ENCODE peak calls at places on chromosomes 5 and 9, in six cellular contexts. One of them, this sample, is unnamed.

GRCh38 chr9:72843525-72844439 is 109.1 kb downstream of the ALDH1A1 start:
- DNase-seq in HepG2: peak; percentile 74
- DNase-seq in HCT116: no peak
- DNase-seq in K562: no peak
- DNase-seq in GM12878: no peak
- DNase-seq in H1: no peak
- DNase-seq in this sample: no peak

GRCh38 chr5:179278119-179278518 is 67.1 kb downstream of the ADAMTS2 start:
- DNase-seq in GM12878: no peak
- DNase-seq in K562: no peak
- DNase-seq in H1: no peak
- DNase-seq in HCT116: no peak
- DNase-seq in HepG2: no peak
- DNase-seq in this sample: no peak

GRCh38 chr9:32251539-32251938 is 132.9 kb upstream of the ACO1 start:
- DNase-seq in HCT116: peak; percentile 24
- DNase-seq in K562: peak; percentile 54
- DNase-seq in GM12878: peak; percentile 13
- DNase-seq in HepG2: peak; percentile 80
- DNase-seq in H1: peak; percentile 33
- DNase-seq in this sample: peak; percentile 81

GRCh38 chr9:98367923-98368322 is 112.5 kb upstream of the TBC1D2 start:
- DNase-seq in GM12878: no peak
- DNase-seq in HepG2: no peak
- DNase-seq in K562: peak; percentile 50
- DNase-seq in H1: no peak
- DNase-seq in HCT116: no peak
- DNase-seq in this sample: no peak

GRCh38 chr5:79547429-79547822 is 33.5 kb upstream of the HOMER1 start:
- DNase-seq in H1: no peak
- DNase-seq in GM12878: no peak
- DNase-seq in HCT116: no peak
- DNase-seq in HepG2: peak; percentile 36
- DNase-seq in K562: no peak
- DNase-seq in this sample: no peak

GRCh38 chr9:89154651-89155336 is 23.8 kb downstream of the SHC3 start:
- DNase-seq in GM12878: no peak
- DNase-seq in K562: no peak
- DNase-seq in HepG2: no peak
- DNase-seq in HCT116: peak; percentile 51
- DNase-seq in H1: no peak
- DNase-seq in this sample: no peak

GRCh38 chr9:115921301-115921700 is 232.3 kb upstream of the PAPPA start:
- DNase-seq in H1: no peak
- DNase-seq in K562: no peak
- DNase-seq in GM12878: no peak
- DNase-seq in HCT116: no peak
- DNase-seq in HepG2: no peak
- DNase-seq in this sample: no peak

GRCh38 chr9:121819511-121820231 is 168.2 kb downstream of the DAB2IP start:
- DNase-seq in HepG2: no peak
- DNase-seq in K562: no peak
- DNase-seq in H1: peak; percentile 25
- DNase-seq in GM12878: no peak
- DNase-seq in HCT116: no peak
- DNase-seq in this sample: no peak

GRCh38 chr9:2655411-2655901 is 33.9 kb downstream of the VLDLR start:
- DNase-seq in K562: no peak
- DNase-seq in GM12878: no peak
- DNase-seq in HepG2: no peak
- DNase-seq in H1: no peak
- DNase-seq in HCT116: no peak
- DNase-seq in this sample: peak; percentile 3

GRCh38 chr9:134323741-134324358 is 2.4 kb upstream of the RXRA start:
- DNase-seq in H1: no peak
- DNase-seq in GM12878: no peak
- DNase-seq in HepG2: peak; percentile 61
- DNase-seq in HCT116: peak; percentile 51
- DNase-seq in K562: peak; percentile 56
- DNase-seq in this sample: peak; percentile 57

GRCh38 chr5:111551569-111552275 is 39.4 kb upstream of the STARD4 start:
- DNase-seq in K562: no peak
- DNase-seq in H1: no peak
- DNase-seq in HepG2: no peak
- DNase-seq in GM12878: no peak
- DNase-seq in HCT116: no peak
- DNase-seq in this sample: no peak

GRCh38 chr5:79720096-79720495 is 30.5 kb downstream of the CMYA5 start:
- DNase-seq in GM12878: no peak
- DNase-seq in K562: no peak
- DNase-seq in HCT116: no peak
- DNase-seq in H1: no peak
- DNase-seq in HepG2: no peak
- DNase-seq in this sample: no peak

GRCh38 chr9:135067091-135067710 is 20.3 kb upstream of the OLFM1 start:
- DNase-seq in H1: no peak
- DNase-seq in HepG2: no peak
- DNase-seq in HCT116: no peak
- DNase-seq in GM12878: no peak
- DNase-seq in K562: no peak
- DNase-seq in this sample: no peak

GRCh38 chr5:126253406-126253805 is 169.8 kb upstream of the GRAMD2B start:
- DNase-seq in H1: no peak
- DNase-seq in HCT116: no peak
- DNase-seq in K562: no peak
- DNase-seq in HepG2: no peak
- DNase-seq in GM12878: no peak
- DNase-seq in this sample: no peak

GRCh38 chr5:143118222-143118621 is 285.3 kb downstream of the NR3C1 start:
- DNase-seq in H1: no peak
- DNase-seq in HepG2: no peak
- DNase-seq in GM12878: no peak
- DNase-seq in K562: no peak
- DNase-seq in HCT116: no peak
- DNase-seq in this sample: no peak

GRCh38 chr5:138110266-138110963 is 26.6 kb downstream of the WNT8A start:
- DNase-seq in GM12878: no peak
- DNase-seq in K562: no peak
- DNase-seq in HCT116: no peak
- DNase-seq in H1: no peak
- DNase-seq in HepG2: no peak
- DNase-seq in this sample: no peak

GRCh38 chr5:364497-364896 is 43.0 kb downstream of the AHRR start:
- DNase-seq in HCT116: no peak
- DNase-seq in H1: no peak
- DNase-seq in HepG2: no peak
- DNase-seq in GM12878: no peak
- DNase-seq in K562: no peak
- DNase-seq in this sample: no peak

GRCh38 chr5:362978-363765 is 41.7 kb downstream of the AHRR start:
- DNase-seq in H1: no peak
- DNase-seq in GM12878: no peak
- DNase-seq in K562: no peak
- DNase-seq in HCT116: no peak
- DNase-seq in HepG2: no peak
- DNase-seq in this sample: no peak

GRCh38 chr5:362189-362588 is 40.7 kb downstream of the AHRR start:
- DNase-seq in GM12878: no peak
- DNase-seq in HepG2: no peak
- DNase-seq in HCT116: no peak
- DNase-seq in K562: no peak
- DNase-seq in H1: no peak
- DNase-seq in this sample: no peak

GRCh38 chr5:359301-359897 is 37.9 kb downstream of the AHRR start:
- DNase-seq in HepG2: no peak
- DNase-seq in K562: no peak
- DNase-seq in HCT116: no peak
- DNase-seq in H1: no peak
- DNase-seq in GM12878: no peak
- DNase-seq in this sample: no peak

DNA sequence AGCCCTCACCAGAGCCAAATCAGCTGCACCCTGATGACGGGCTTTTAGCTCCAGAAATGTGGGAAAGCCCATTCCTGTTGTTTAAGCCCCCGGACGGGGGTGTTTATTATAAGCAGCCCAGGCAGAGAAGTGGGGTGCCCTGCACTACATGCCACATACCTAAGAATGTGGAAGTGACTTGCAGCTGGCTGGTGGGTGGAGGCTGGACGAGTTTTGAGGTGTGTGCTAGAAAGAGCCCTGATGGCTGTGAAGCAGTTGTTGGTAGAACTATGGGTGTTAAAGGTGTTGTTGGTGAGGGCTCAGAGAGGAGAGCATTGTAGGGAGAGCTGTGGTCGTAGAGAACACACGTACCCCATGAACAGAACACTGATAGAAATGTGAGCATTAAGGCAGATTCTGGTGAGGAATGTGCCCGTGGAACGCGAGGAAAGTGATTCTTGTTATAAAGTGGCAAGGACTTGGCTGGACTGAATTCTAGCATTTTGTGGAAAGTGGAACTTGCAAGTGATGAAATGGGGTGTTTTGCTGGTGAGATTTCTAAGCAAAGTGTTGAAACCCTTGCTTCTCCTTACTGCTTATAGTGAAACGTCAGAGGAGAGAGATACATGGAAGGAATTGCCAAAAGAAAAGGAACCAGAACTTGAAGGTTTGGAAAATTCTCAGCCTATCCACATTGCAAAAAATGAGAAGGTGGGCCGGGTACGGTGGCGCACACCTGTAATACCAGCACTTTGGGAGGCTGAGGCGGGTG is 38.9 kb downstream of the AHRR start:
- DNase-seq in HepG2: no peak
- DNase-seq in HCT116: no peak
- DNase-seq in H1: no peak
- DNase-seq in K562: no peak
- DNase-seq in GM12878: no peak
- DNase-seq in this sample: no peak
- TF ChIP-seq JUND in HepG2: no peak
- TF ChIP-seq JUND in HCT116: no peak
- TF ChIP-seq JUND in H1: no peak
- TF ChIP-seq JUND in K562: no peak
- TF ChIP-seq JUND in GM12878: no peak
- TF ChIP-seq JUND in this sample: no peak

GRCh38 chr9:70610287-70610644 is 195.8 kb upstream of the KLF9 start:
- DNase-seq in K562: no peak
- DNase-seq in HepG2: no peak
- DNase-seq in GM12878: no peak
- DNase-seq in HCT116: no peak
- DNase-seq in H1: no peak
- DNase-seq in this sample: no peak

GRCh38 chr9:70607329-70607728 is 192.9 kb upstream of the KLF9 start:
- DNase-seq in HepG2: no peak
- DNase-seq in HCT116: no peak
- DNase-seq in K562: no peak
- DNase-seq in GM12878: no peak
- DNase-seq in H1: no peak
- DNase-seq in this sample: peak; percentile 65

GRCh38 chr9:70613024-70613768 is 198.7 kb upstream of the KLF9 start:
- DNase-seq in K562: no peak
- DNase-seq in HCT116: no peak
- DNase-seq in H1: no peak
- DNase-seq in GM12878: no peak
- DNase-seq in HepG2: no peak
- DNase-seq in this sample: no peak

GRCh38 chr9:70607926-70608325 is 193.5 kb upstream of the KLF9 start:
- DNase-seq in GM12878: no peak
- DNase-seq in H1: no peak
- DNase-seq in HCT116: no peak
- DNase-seq in HepG2: no peak
- DNase-seq in K562: peak; percentile 35
- DNase-seq in this sample: no peak

GRCh38 chr9:70609542-70610286 is 195.3 kb upstream of the KLF9 start:
- DNase-seq in H1: no peak
- DNase-seq in HCT116: no peak
- DNase-seq in GM12878: no peak
- DNase-seq in K562: no peak
- DNase-seq in HepG2: no peak
- DNase-seq in this sample: no peak
- TF ChIP-seq JUND in H1: no peak
- TF ChIP-seq JUND in HCT116: no peak
- TF ChIP-seq JUND in GM12878: no peak
- TF ChIP-seq JUND in K562: no peak
- TF ChIP-seq JUND in HepG2: no peak
- TF ChIP-seq JUND in this sample: no peak

GRCh38 chr9:101706261-101706798 is 32.1 kb downstream of the GRIN3A start:
- DNase-seq in GM12878: no peak
- DNase-seq in HepG2: no peak
- DNase-seq in K562: no peak
- DNase-seq in H1: no peak
- DNase-seq in HCT116: no peak
- DNase-seq in this sample: no peak
- TF ChIP-seq JUND in GM12878: no peak
- TF ChIP-seq JUND in HepG2: no peak
- TF ChIP-seq JUND in K562: no peak
- TF ChIP-seq JUND in H1: no peak
- TF ChIP-seq JUND in HCT116: no peak
- TF ChIP-seq JUND in this sample: no peak

GRCh38 chr9:126705767-126706697 is 92.3 kb downstream of the LMX1B start:
- DNase-seq in H1: peak; percentile 54
- DNase-seq in GM12878: no peak
- DNase-seq in HepG2: peak; percentile 35
- DNase-seq in K562: peak; percentile 75
- DNase-seq in HCT116: peak; percentile 40
- DNase-seq in this sample: peak; percentile 81
- TF ChIP-seq JUND in H1: no peak
- TF ChIP-seq JUND in GM12878: no peak
- TF ChIP-seq JUND in HepG2: no peak
- TF ChIP-seq JUND in K562: no peak
- TF ChIP-seq JUND in HCT116: no peak
- TF ChIP-seq JUND in this sample: no peak

DNA sequence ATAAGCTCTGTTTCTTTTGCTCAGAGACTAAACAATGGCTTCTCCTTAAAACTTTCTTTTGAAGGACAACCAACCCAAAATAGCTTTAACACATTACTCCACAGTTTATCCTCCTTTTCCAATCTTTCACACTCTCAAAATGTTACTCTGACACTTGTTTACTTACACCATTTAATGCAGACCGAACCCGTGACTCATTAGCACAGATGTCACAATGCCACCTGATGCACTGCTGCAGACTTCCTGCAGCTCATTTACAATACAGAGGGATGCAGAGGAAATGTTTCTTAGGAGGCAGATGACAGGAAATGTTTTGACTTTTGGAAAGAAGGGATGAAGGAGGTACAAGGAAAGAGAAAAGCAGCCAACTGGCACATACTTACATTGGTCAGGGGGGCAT is 39.1 kb downstream of the DROSHA start:
- DNase-seq in GM12878: no peak
- DNase-seq in H1: no peak
- DNase-seq in K562: no peak
- DNase-seq in HCT116: no peak
- DNase-seq in HepG2: no peak
- DNase-seq in this sample: no peak
- TF ChIP-seq JUND in GM12878: no peak
- TF ChIP-seq JUND in H1: no peak
- TF ChIP-seq JUND in K562: no peak
- TF ChIP-seq JUND in HCT116: no peak
- TF ChIP-seq JUND in HepG2: no peak
- TF ChIP-seq JUND in this sample: no peak